ENCODE peak calls at places on chromosomes 2 and 18, in four cellular contexts. One of them, this sample, is unnamed.

GRCh38 chr2:74516070-74516633 is 1.9 kb downstream of the TLX2 start:
- DNase-seq in OCI-LY7: no peak
- DNase-seq in cardiac muscle cell: peak; percentile 60
- DNase-seq in psoas muscle: peak; percentile 84
- DNase-seq in this sample: peak; percentile 93

GRCh38 chr2:190214434-190215194 is 105.0 kb downstream of the HIBCH start:
- DNase-seq in cardiac muscle cell: no peak
- DNase-seq in OCI-LY7: no peak
- DNase-seq in psoas muscle: no peak
- DNase-seq in this sample: no peak

GRCh38 chr2:84748339-84748738 is 132.5 kb downstream of the TRABD2A start:
- DNase-seq in psoas muscle: no peak
- DNase-seq in cardiac muscle cell: no peak
- DNase-seq in OCI-LY7: no peak
- DNase-seq in this sample: no peak

GRCh38 chr18:56199580-56200320 is 438.6 kb downstream of the TXNL1 start:
- DNase-seq in psoas muscle: no peak
- DNase-seq in cardiac muscle cell: no peak
- DNase-seq in OCI-LY7: no peak
- DNase-seq in this sample: no peak

GRCh38 chr2:69141081-69141480 is 128.1 kb downstream of the ANTXR1 start:
- DNase-seq in OCI-LY7: no peak
- DNase-seq in cardiac muscle cell: no peak
- DNase-seq in psoas muscle: peak; percentile 53
- DNase-seq in this sample: no peak

GRCh38 chr2:240733803-240734495 is 42.3 kb downstream of the AQP12A start:
- DNase-seq in psoas muscle: no peak
- DNase-seq in cardiac muscle cell: no peak
- DNase-seq in OCI-LY7: peak; percentile 23
- DNase-seq in this sample: no peak

GRCh38 chr2:156132130-156132529 is 200.4 kb downstream of the NR4A2 start:
- DNase-seq in OCI-LY7: no peak
- DNase-seq in cardiac muscle cell: no peak
- DNase-seq in psoas muscle: no peak
- DNase-seq in this sample: no peak

GRCh38 chr2:124804014-124804940 is 779.2 kb downstream of the CNTNAP5 start:
- DNase-seq in OCI-LY7: peak; percentile 56
- DNase-seq in psoas muscle: no peak
- DNase-seq in cardiac muscle cell: peak; percentile 73
- DNase-seq in this sample: peak; percentile 37

GRCh38 chr2:237025090-237025865 is 60.4 kb upstream of the COPS8 start:
- DNase-seq in OCI-LY7: no peak
- DNase-seq in cardiac muscle cell: no peak
- DNase-seq in psoas muscle: peak; percentile 73
- DNase-seq in this sample: no peak

GRCh38 chr2:238370482-238371372 is 50.4 kb downstream of the TRAF3IP1 start:
- DNase-seq in OCI-LY7: peak; percentile 59
- DNase-seq in cardiac muscle cell: peak; percentile 50
- DNase-seq in psoas muscle: peak; percentile 75
- DNase-seq in this sample: peak; percentile 71

GRCh38 chr2:58870704-58871103 is 629.6 kb upstream of the FANCL start:
- DNase-seq in psoas muscle: no peak
- DNase-seq in OCI-LY7: peak; percentile 46
- DNase-seq in cardiac muscle cell: no peak
- DNase-seq in this sample: no peak

GRCh38 chr2:216918088-216918680 is 58.3 kb upstream of the TNP1 start:
- DNase-seq in cardiac muscle cell: no peak
- DNase-seq in OCI-LY7: no peak
- DNase-seq in psoas muscle: peak; percentile 75
- DNase-seq in this sample: no peak

GRCh38 chr2:44184106-44184505 is 15.4 kb downstream of the PPM1B start:
- DNase-seq in psoas muscle: no peak
- DNase-seq in cardiac muscle cell: no peak
- DNase-seq in OCI-LY7: no peak
- DNase-seq in this sample: peak; percentile 37

GRCh38 chr18:79853303-79853992 is 55.7 kb downstream of the KCNG2 start:
- DNase-seq in cardiac muscle cell: no peak
- DNase-seq in OCI-LY7: no peak
- DNase-seq in psoas muscle: no peak
- DNase-seq in this sample: peak; percentile 27

GRCh38 chr2:43542285-43542933 is 53.4 kb downstream of the THADA start:
- DNase-seq in cardiac muscle cell: peak; percentile 50
- DNase-seq in psoas muscle: no peak
- DNase-seq in OCI-LY7: peak; percentile 62
- DNase-seq in this sample: peak; percentile 37

GRCh38 chr2:24304098-24304497 is 56.2 kb downstream of the ITSN2 start:
- DNase-seq in cardiac muscle cell: peak; percentile 90
- DNase-seq in psoas muscle: peak; percentile 90
- DNase-seq in OCI-LY7: no peak
- DNase-seq in this sample: no peak

GRCh38 chr2:19287324-19287723 is 71.1 kb downstream of the OSR1 start:
- DNase-seq in cardiac muscle cell: no peak
- DNase-seq in OCI-LY7: no peak
- DNase-seq in psoas muscle: no peak
- DNase-seq in this sample: no peak

GRCh38 chr2:109333414-109334194 is 204.6 kb downstream of the SH3RF3 start:
- DNase-seq in psoas muscle: no peak
- DNase-seq in OCI-LY7: no peak
- DNase-seq in cardiac muscle cell: peak; percentile 40
- DNase-seq in this sample: no peak

GRCh38 chr2:152115952-152116351 is 17.1 kb upstream of the CACNB4 start:
- DNase-seq in psoas muscle: no peak
- DNase-seq in cardiac muscle cell: peak; percentile 38
- DNase-seq in OCI-LY7: no peak
- DNase-seq in this sample: no peak
- TF ChIP-seq CTCF in psoas muscle: no peak
- TF ChIP-seq CTCF in cardiac muscle cell: peak; percentile 7
- TF ChIP-seq CTCF in OCI-LY7: no peak
- TF ChIP-seq CTCF in this sample: no peak

GRCh38 chr2:46365913-46366674 is 68.9 kb downstream of the EPAS1 start:
- DNase-seq in OCI-LY7: no peak
- DNase-seq in psoas muscle: no peak
- DNase-seq in cardiac muscle cell: no peak
- DNase-seq in this sample: no peak
- TF ChIP-seq CTCF in OCI-LY7: peak; percentile 59
- TF ChIP-seq CTCF in psoas muscle: peak; percentile 26
- TF ChIP-seq CTCF in cardiac muscle cell: peak; percentile 42
- TF ChIP-seq CTCF in this sample: no peak

GRCh38 chr2:30475542-30475941 is 28.5 kb downstream of the LCLAT1 start:
- DNase-seq in psoas muscle: no peak
- DNase-seq in cardiac muscle cell: no peak
- DNase-seq in OCI-LY7: no peak
- DNase-seq in this sample: no peak
- TF ChIP-seq CTCF in psoas muscle: no peak
- TF ChIP-seq CTCF in cardiac muscle cell: no peak
- TF ChIP-seq CTCF in OCI-LY7: peak; percentile 40
- TF ChIP-seq CTCF in this sample: no peak

GRCh38 chr18:58231930-58232329 is 187.9 kb downstream of the NEDD4L start:
- DNase-seq in cardiac muscle cell: no peak
- DNase-seq in psoas muscle: no peak
- DNase-seq in OCI-LY7: no peak
- DNase-seq in this sample: no peak
- TF ChIP-seq CTCF in cardiac muscle cell: no peak
- TF ChIP-seq CTCF in psoas muscle: peak; percentile 51
- TF ChIP-seq CTCF in OCI-LY7: peak; percentile 19
- TF ChIP-seq CTCF in this sample: no peak

GRCh38 chr2:30472326-30472725 is 25.3 kb downstream of the LCLAT1 start:
- DNase-seq in cardiac muscle cell: no peak
- DNase-seq in OCI-LY7: peak; percentile 12
- DNase-seq in psoas muscle: no peak
- DNase-seq in this sample: no peak
- TF ChIP-seq CTCF in cardiac muscle cell: no peak
- TF ChIP-seq CTCF in OCI-LY7: peak; percentile 19
- TF ChIP-seq CTCF in psoas muscle: no peak
- TF ChIP-seq CTCF in this sample: peak; percentile 1

GRCh38 chr2:191369034-191369433 is 123.8 kb downstream of the MYO1B start:
- DNase-seq in psoas muscle: no peak
- DNase-seq in OCI-LY7: no peak
- DNase-seq in cardiac muscle cell: no peak
- DNase-seq in this sample: no peak
- TF ChIP-seq CTCF in psoas muscle: no peak
- TF ChIP-seq CTCF in OCI-LY7: peak; percentile 62
- TF ChIP-seq CTCF in cardiac muscle cell: peak; percentile 49
- TF ChIP-seq CTCF in this sample: no peak

GRCh38 chr2:15993666-15994065 is 53.3 kb downstream of the MYCN start:
- DNase-seq in OCI-LY7: no peak
- DNase-seq in psoas muscle: no peak
- DNase-seq in cardiac muscle cell: no peak
- DNase-seq in this sample: no peak
- TF ChIP-seq CTCF in OCI-LY7: no peak
- TF ChIP-seq CTCF in psoas muscle: no peak
- TF ChIP-seq CTCF in cardiac muscle cell: no peak
- TF ChIP-seq CTCF in this sample: no peak

GRCh38 chr2:3181416-3182010 is 196.1 kb downstream of the EIPR1 start:
- DNase-seq in OCI-LY7: no peak
- DNase-seq in psoas muscle: no peak
- DNase-seq in cardiac muscle cell: no peak
- DNase-seq in this sample: no peak

GRCh38 chr2:3180082-3180908 is 197.3 kb downstream of the EIPR1 start:
- DNase-seq in psoas muscle: no peak
- DNase-seq in OCI-LY7: no peak
- DNase-seq in cardiac muscle cell: no peak
- DNase-seq in this sample: no peak

GRCh38 chr2:3179626-3180025 is 198.0 kb downstream of the EIPR1 start:
- DNase-seq in OCI-LY7: no peak
- DNase-seq in psoas muscle: no peak
- DNase-seq in cardiac muscle cell: no peak
- DNase-seq in this sample: no peak

GRCh38 chr2:3178206-3179031 is 199.2 kb downstream of the EIPR1 start:
- DNase-seq in cardiac muscle cell: no peak
- DNase-seq in psoas muscle: no peak
- DNase-seq in OCI-LY7: no peak
- DNase-seq in this sample: no peak

DNA sequence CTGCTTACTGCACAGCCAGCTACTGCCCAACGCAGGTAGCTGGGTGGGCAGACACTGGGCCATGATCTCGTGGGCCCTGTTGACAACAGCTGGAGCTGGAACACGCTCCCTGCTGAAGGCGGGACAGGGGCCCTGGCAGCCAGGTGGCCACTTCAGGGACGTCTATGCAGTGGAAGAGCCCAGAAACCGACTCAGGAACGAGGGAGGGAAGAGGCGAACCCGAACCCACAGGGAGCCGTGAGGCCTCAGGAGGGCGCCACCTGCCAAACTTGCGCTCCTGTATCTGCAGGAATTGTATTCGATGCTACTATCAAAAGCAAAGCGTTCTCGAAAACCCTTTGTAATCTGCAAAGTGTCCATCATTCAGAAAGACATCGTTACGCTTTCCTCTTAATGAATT is 198.4 kb downstream of the EIPR1 start:
- DNase-seq in cardiac muscle cell: no peak
- DNase-seq in psoas muscle: no peak
- DNase-seq in OCI-LY7: peak; percentile 32
- DNase-seq in this sample: no peak
- TF ChIP-seq CTCF in cardiac muscle cell: no peak
- TF ChIP-seq CTCF in psoas muscle: no peak
- TF ChIP-seq CTCF in OCI-LY7: peak; percentile 73
- TF ChIP-seq CTCF in this sample: no peak

DNA sequence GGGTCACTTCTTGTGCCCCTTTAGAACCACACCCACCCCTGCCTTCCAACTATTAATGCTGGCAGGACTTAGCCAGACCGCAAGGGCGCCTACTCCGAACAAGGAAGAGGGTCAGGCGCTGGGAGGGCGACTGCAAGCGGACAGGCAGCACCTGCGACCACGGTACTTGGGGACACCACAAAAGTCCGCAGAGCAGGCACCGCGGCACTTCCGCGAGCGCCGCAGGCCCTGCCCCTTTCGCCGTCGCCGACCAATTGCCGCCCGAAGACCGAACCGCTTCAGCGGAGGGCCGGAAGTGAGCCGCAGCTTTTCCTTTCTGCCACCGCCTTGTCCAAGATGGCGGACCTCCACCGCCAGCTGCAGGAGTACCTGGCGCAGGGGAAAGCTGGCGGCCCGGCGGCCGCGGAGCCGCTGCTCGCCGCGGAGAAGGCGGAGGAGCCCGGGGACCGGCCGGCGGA is at the start of gene SFT2D3:
- DNase-seq in cardiac muscle cell: peak; percentile 95
- DNase-seq in OCI-LY7: peak; percentile 95
- DNase-seq in psoas muscle: peak; percentile 97
- DNase-seq in this sample: peak; percentile 96
- TF ChIP-seq CTCF in cardiac muscle cell: no peak
- TF ChIP-seq CTCF in OCI-LY7: no peak
- TF ChIP-seq CTCF in psoas muscle: no peak
- TF ChIP-seq CTCF in this sample: no peak

This sample was measured in GM13976.